ENCODE peak calls at places on chromosomes 11 and 22, in eight cellular contexts. G is stimulated activated CD8-positive, alpha-beta memory T cell treated with anti-CD3 and anti-CD28 coated beads, Interleukin-4, amount 100 ng/mL, for 1 hour; H is Caki2; D is right lobe of liver; E is activated naive CD4-positive, alpha-beta T cell; X is activated CD8-positive, alpha-beta memory T cell treated with anti-CD3 and anti-CD28 coated beads, Interleukin-2, amount 50 U/mL, for 4 hours; S is GM18507; A is colonic mucosa. L is an unnamed sample.

GRCh38 chr11:130318031-130318673 is 3.4 kb upstream of the ZBTB44 start:
- DNase-seq in D (no peak), S (no peak), A (no peak), G (no peak), E (no peak), H (peak; percentile 82), X (no peak), L (no peak)

GRCh38 chr11:78742430-78742829 is 167.8 kb upstream of the NARS2 start:
- DNase-seq in A (peak; percentile 89), H (no peak), G (no peak), E (no peak), X (no peak), S (no peak), D (peak; percentile 88), L (no peak)

GRCh38 chr11:88552377-88553029 is 215.0 kb upstream of the CTSC start:
- DNase-seq in A (peak; percentile 44), H (no peak), G (no peak), E (no peak), X (peak; percentile 45), D (peak; percentile 56), S (peak; percentile 38), L (peak; percentile 20)

GRCh38 chr22:38767313-38767712 is 11.5 kb upstream of the SUN2 start:
- DNase-seq in E (no peak), S (no peak), G (no peak), D (no peak), A (no peak), X (no peak), H (no peak), L (no peak)

GRCh38 chr11:30282289-30282631 is 40.6 kb upstream of the ARL14EP start:
- DNase-seq in E (no peak), S (no peak), H (no peak), G (no peak), X (no peak), D (no peak), A (no peak), L (no peak)

GRCh38 chr11:10489444-10489785 is 34.4 kb downstream of the AMPD3 start:
- DNase-seq in D (no peak), X (no peak), E (no peak), A (no peak), S (no peak), H (no peak), G (no peak), L (no peak)

GRCh38 chr11:67370351-67371076 is 2.9 kb downstream of the CLCF1 start:
- DNase-seq in D (no peak), X (no peak), A (no peak), S (no peak), H (no peak), G (no peak), E (no peak), L (no peak)

GRCh38 chr11:73311394-73311869 is 3.4 kb downstream of the ARHGEF17 start:
- DNase-seq in S (no peak), G (no peak), X (no peak), E (no peak), D (no peak), A (no peak), H (no peak), L (no peak)

GRCh38 chr11:11731311-11732083 is 109.7 kb upstream of the GALNT18 start:
- DNase-seq in A (no peak), D (no peak), H (no peak), S (no peak), G (no peak), X (no peak), E (no peak), L (no peak)

GRCh38 chr11:62081378-62082291 is 42.2 kb upstream of the INCENP start:
- DNase-seq in H (peak; percentile 77), E (peak; percentile 30), S (peak; percentile 39), X (peak; percentile 83), A (peak; percentile 83), G (peak; percentile 67), D (peak; percentile 82), L (peak; percentile 79)

GRCh38 chr22:35663371-35663770 is 15.1 kb downstream of the APOL6 start:
- DNase-seq in S (no peak), X (no peak), G (no peak), E (no peak), H (no peak), D (no peak), A (no peak), L (no peak)